ENCODE peak calls at places on chromosomes 7 and 10, in four cellular contexts. F, V, I and Y are unnamed samples.

GRCh38 chr10:31194986-31195385 is 124.0 kb upstream of the ZEB1 start:
- DNase-seq in I (no peak), V (no peak), F (no peak), Y (no peak)

GRCh38 chr10:87976101-87976743 is 112.8 kb downstream of the PTEN start:
- DNase-seq in I (no peak), V (no peak), F (no peak), Y (no peak)

GRCh38 chr7:81468516-81468915 is 301.3 kb downstream of the HGF start:
- DNase-seq in F (no peak), I (no peak), V (no peak), Y (no peak)

GRCh38 chr7:111108526-111108925 is 17.6 kb downstream of the LRRN3 start:
- DNase-seq in I (no peak), V (no peak), F (no peak), Y (no peak)

GRCh38 chr7:2038876-2039728 is 193.6 kb downstream of the MAD1L1 start:
- DNase-seq in V (no peak), I (no peak), F (peak; percentile 52), Y (peak; percentile 47)

GRCh38 chr7:43750016-43750887 is 8.2 kb upstream of the BLVRA start:
- DNase-seq in F (no peak), V (peak; percentile 41), I (no peak), Y (no peak)

GRCh38 chr10:35135861-35136260 is 9.2 kb downstream of the CREM start:
- DNase-seq in I (no peak), V (no peak), F (peak; percentile 65), Y (no peak)

GRCh38 chr7:56106108-56107073 is at the start of gene CHCHD2:
- DNase-seq in I (peak; percentile 97), F (peak; percentile 97), V (peak; percentile 96), Y (peak; percentile 98)

GRCh38 chr7:42238709-42239395 is 1.8 kb upstream of the GLI3 start:
- DNase-seq in I (no peak), F (no peak), V (peak; percentile 34), Y (no peak)

GRCh38 chr7:141053626-141054025 is 20.2 kb upstream of the TMEM178B start:
- DNase-seq in F (peak; percentile 82), I (no peak), V (no peak), Y (no peak)

GRCh38 chr7:112573302-112574039 is 92.7 kb downstream of the LSMEM1 start:
- DNase-seq in V (no peak), F (no peak), I (no peak), Y (no peak)

GRCh38 chr10:91140995-91141549 is 79.4 kb upstream of the PCGF5 start:
- DNase-seq in F (no peak), V (no peak), I (no peak), Y (no peak)